ENCODE peak calls at places on chromosomes 4 and X, in four cellular contexts. U is K562, V is GM12878, C is GM12891. X is an unnamed sample.

GRCh38 chr4:113159901-113160545 is 110.6 kb downstream of the ANK2 start:
- DNase-seq in C (no peak), U (no peak), V (no peak), X (no peak)

GRCh38 chrX:107117993-107118321 is 665 bp downstream of the RBM41 start:
- DNase-seq in V (no peak), U (peak), C (no peak), X (peak)

GRCh38 chrX:63835361-63835760 is 50.3 kb upstream of the ARHGEF9 start:
- DNase-seq in V (no peak), C (no peak), U (no peak), X (no peak)

GRCh38 chr4:73917081-73917501 is 47.9 kb downstream of the CXCL1 start:
- DNase-seq in U (no peak), C (no peak), V (no peak), X (no peak)

GRCh38 chr4:139921551-139922184 is 232.3 kb downstream of the MAML3 start:
- DNase-seq in V (no peak), C (no peak), U (no peak), X (no peak)

GRCh38 chr4:187103351-187103750 is 379.7 kb upstream of the FAT1 start:
- DNase-seq in U (no peak), V (no peak), C (no peak), X (no peak)

GRCh38 chr4:110175634-110176033 is 22.8 kb downstream of the ELOVL6 start:
- DNase-seq in U (no peak), V (no peak), C (no peak), X (no peak)

GRCh38 chr4:98473046-98473445 is 185.4 kb downstream of the TSPAN5 start:
- DNase-seq in V (no peak), U (no peak), C (no peak), X (no peak)

GRCh38 chr4:124265701-124266100 is 446.8 kb downstream of the ANKRD50 start:
- DNase-seq in C (no peak), V (no peak), U (no peak), X (no peak)

GRCh38 chr4:143564472-143564871 is 51.0 kb downstream of the SMARCA5 start:
- DNase-seq in V (no peak), U (no peak), C (no peak), X (no peak)
- TF ChIP-seq SPI1 in V (no peak), U (no peak), C (no peak), X (no peak)

DNA sequence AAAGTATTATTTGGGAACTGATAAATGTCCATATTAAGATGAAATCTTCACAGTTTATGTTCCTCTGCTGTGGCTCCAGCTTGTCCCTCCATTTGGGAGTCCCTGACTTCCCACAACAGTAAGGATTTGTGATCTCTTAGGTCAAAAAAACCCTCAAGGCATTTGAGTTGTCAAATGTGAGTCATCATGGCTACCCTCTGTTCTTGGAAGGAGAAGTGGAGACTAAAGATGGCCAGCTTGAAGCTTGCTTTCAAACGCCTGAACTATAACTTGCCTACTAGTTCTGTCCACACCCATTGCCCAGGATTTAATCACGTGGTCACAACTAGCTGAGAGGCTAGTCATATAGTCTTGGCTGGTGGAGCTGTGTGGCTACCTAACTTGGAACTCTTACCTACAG is 107.8 kb downstream of the CCNG2 start:
- DNase-seq in V (no peak), C (no peak), U (no peak), X (no peak)
- TF ChIP-seq SPI1 in V (no peak), C (no peak), U (no peak), X (no peak)

GRCh38 chr4:2155246-2155645 is 86.7 kb downstream of the HAUS3 start:
- DNase-seq in V (no peak), C (no peak), U (no peak), X (no peak)
- TF ChIP-seq SPI1 in V (no peak), C (no peak), U (no peak), X (no peak)

DNA sequence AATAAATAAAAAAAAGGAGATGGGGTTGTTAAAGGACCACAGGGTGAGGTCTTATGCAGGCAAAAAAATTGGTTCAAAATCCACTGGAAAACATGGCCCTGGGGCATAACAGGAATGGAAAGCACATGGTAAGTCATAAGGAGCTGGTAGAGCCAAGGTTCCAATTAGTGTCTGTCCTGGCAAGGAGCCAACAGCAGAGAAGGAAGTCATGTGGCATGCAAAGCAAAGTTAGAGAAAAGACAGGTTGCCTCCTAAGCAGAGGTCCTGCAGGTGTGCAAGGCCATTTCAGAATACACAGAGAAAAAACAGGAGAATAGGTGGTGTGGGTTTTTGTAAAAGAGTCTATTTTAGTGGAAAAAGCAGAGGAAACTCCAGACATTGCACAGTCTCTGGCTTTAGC is 1881.7 kb downstream of the ARAP2 start:
- DNase-seq in V (no peak), C (no peak), U (no peak), X (no peak)
- TF ChIP-seq SPI1 in V (no peak), C (no peak), U (no peak), X (no peak)

GRCh38 chr4:7867701-7868429 is 71.8 kb downstream of the AFAP1 start:
- DNase-seq in U (no peak), C (no peak), V (no peak), X (no peak)
- TF ChIP-seq SPI1 in U (no peak), C (no peak), V (no peak), X (no peak)

GRCh38 chr4:150773032-150773431 is 191.1 kb downstream of the MAB21L2 start:
- DNase-seq in V (no peak), U (no peak), C (no peak), X (no peak)

GRCh38 chr4:150771374-150771773 is 189.4 kb downstream of the MAB21L2 start:
- DNase-seq in V (no peak), U (peak), C (no peak), X (no peak)

GRCh38 chr4:150768492-150768891 is 186.5 kb downstream of the MAB21L2 start:
- DNase-seq in C (no peak), U (no peak), V (no peak), X (no peak)

GRCh38 chr4:150769845-150770244 is 187.9 kb downstream of the MAB21L2 start:
- DNase-seq in V (no peak), C (no peak), U (no peak), X (no peak)

DNA sequence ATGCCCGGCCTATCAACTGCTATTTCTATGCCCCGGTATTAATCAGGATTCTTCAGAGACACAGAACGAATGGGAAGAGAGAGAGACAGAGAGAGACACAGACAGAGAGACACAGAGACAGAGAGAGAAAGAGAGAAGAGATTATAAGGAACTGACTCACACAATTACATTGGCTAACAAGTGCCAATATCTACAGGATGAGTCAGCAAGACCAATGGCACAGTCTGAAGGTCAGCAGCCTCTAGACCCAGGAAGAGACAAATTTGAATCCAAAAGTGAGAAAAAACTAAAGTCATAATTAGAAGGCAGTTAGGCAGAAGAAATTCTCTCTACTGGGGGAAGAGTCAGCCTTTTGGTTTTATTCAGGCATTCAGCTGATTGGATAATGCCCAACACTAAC is 187.3 kb downstream of the MAB21L2 start:
- DNase-seq in V (no peak), U (peak), C (no peak), X (peak)
- TF ChIP-seq SPI1 in V (no peak), U (no peak), C (no peak), X (no peak)

DNA sequence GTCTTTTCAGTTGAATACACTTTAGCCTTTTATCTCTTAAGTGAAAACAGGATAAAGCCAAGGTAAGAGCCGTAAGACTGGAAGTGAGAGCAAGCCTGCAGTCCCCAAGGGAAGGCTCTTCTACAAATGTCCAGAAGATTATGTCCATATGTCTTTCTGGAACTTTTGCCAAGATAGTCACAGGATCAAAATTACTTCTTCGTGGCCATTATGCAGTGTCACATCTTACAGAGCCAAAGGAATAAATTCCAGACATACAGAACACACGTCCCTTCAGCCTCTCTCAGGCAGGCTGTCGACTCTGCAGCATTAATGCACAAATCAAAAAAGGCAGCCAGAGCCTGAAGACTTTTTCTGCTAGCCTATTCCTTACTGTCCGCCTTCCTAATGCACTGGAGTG is 10.9 kb upstream of the GATB start:
- DNase-seq in C (no peak), U (no peak), V (no peak), X (no peak)
- TF ChIP-seq SPI1 in C (no peak), U (no peak), V (no peak), X (no peak)

GRCh38 chr4:176498857-176499256 is 179.1 kb downstream of the SPCS3 start:
- DNase-seq in V (no peak), U (no peak), C (no peak), X (no peak)

GRCh38 chr4:176500894-176501293 is 181.1 kb downstream of the SPCS3 start:
- DNase-seq in C (no peak), V (no peak), U (no peak), X (no peak)

GRCh38 chr4:176499518-176499917 is 179.8 kb downstream of the SPCS3 start:
- DNase-seq in V (no peak), C (no peak), U (no peak), X (no peak)
- TF ChIP-seq SPI1 in V (no peak), C (no peak), U (no peak), X (no peak)

GRCh38 chr4:40439519-40439918 is 104.4 kb downstream of the CHRNA9 start:
- DNase-seq in U (no peak), C (no peak), V (no peak), X (no peak)

GRCh38 chr4:40441415-40441814 is 106.3 kb downstream of the CHRNA9 start:
- DNase-seq in C (no peak), U (no peak), V (no peak), X (no peak)

GRCh38 chr4:40434126-40434692 is 99.1 kb downstream of the CHRNA9 start:
- DNase-seq in U (no peak), V (no peak), C (no peak), X (no peak)

GRCh38 chr4:40438384-40439026 is 103.4 kb downstream of the CHRNA9 start:
- DNase-seq in C (no peak), V (no peak), U (no peak), X (no peak)

GRCh38 chr4:40437741-40438383 is 102.7 kb downstream of the CHRNA9 start:
- DNase-seq in V (no peak), U (no peak), C (no peak), X (no peak)
- TF ChIP-seq SPI1 in V (no peak), U (no peak), C (no peak), X (no peak)

X was measured in HL-60.